ENCODE peak calls at places on chromosomes 7 and 10, in seven cellular contexts. One of them, this sample, is unnamed.
A peak's percentile ranks its signal among the peaks of the same experiment; 100 is the strongest.

GRCh38 chr7:90384433-90384832 is 18.8 kb upstream of the CLDN12 start:
- DNase-seq in RWPE2: no peak
- DNase-seq in prostate gland: no peak
- DNase-seq in Peyer's patch: no peak
- DNase-seq in tibial artery: no peak
- DNase-seq in mammary epithelial cell: peak; percentile 31
- DNase-seq in body of pancreas: no peak
- DNase-seq in this sample: no peak

GRCh38 chr10:122051609-122052385 is 62.8 kb downstream of the TACC2 start:
- DNase-seq in RWPE2: no peak
- DNase-seq in prostate gland: peak; percentile 67
- DNase-seq in Peyer's patch: peak; percentile 72
- DNase-seq in tibial artery: peak; percentile 83
- DNase-seq in mammary epithelial cell: peak; percentile 73
- DNase-seq in body of pancreas: peak; percentile 73
- DNase-seq in this sample: no peak

GRCh38 chr7:129560831-129561230 is 50.7 kb upstream of the NRF1 start:
- DNase-seq in RWPE2: no peak
- DNase-seq in prostate gland: no peak
- DNase-seq in Peyer's patch: no peak
- DNase-seq in tibial artery: no peak
- DNase-seq in mammary epithelial cell: no peak
- DNase-seq in body of pancreas: no peak
- DNase-seq in this sample: no peak

GRCh38 chr7:1021366-1021765 is 23.0 kb upstream of the GPR146 start:
- DNase-seq in RWPE2: no peak
- DNase-seq in prostate gland: no peak
- DNase-seq in Peyer's patch: no peak
- DNase-seq in tibial artery: no peak
- DNase-seq in mammary epithelial cell: no peak
- DNase-seq in body of pancreas: no peak
- DNase-seq in this sample: no peak

GRCh38 chr7:142796501-142797341 is 26.0 kb downstream of the PRSS2 start:
- DNase-seq in RWPE2: no peak
- DNase-seq in prostate gland: no peak
- DNase-seq in Peyer's patch: no peak
- DNase-seq in tibial artery: no peak
- DNase-seq in mammary epithelial cell: no peak
- DNase-seq in body of pancreas: no peak
- DNase-seq in this sample: peak; percentile 58

GRCh38 chr7:99631311-99632109 is 14.8 kb downstream of the ZSCAN25 start:
- DNase-seq in RWPE2: no peak
- DNase-seq in prostate gland: peak; percentile 50
- DNase-seq in Peyer's patch: no peak
- DNase-seq in tibial artery: no peak
- DNase-seq in mammary epithelial cell: peak; percentile 79
- DNase-seq in body of pancreas: peak; percentile 59
- DNase-seq in this sample: peak; percentile 9

GRCh38 chr7:27096756-27097514 is 1.1 kb upstream of the HOXA1 start:
- DNase-seq in RWPE2: no peak
- DNase-seq in prostate gland: no peak
- DNase-seq in Peyer's patch: no peak
- DNase-seq in tibial artery: no peak
- DNase-seq in mammary epithelial cell: peak; percentile 57
- DNase-seq in body of pancreas: no peak
- DNase-seq in this sample: peak; percentile 12

GRCh38 chr10:75612904-75613684 is 181.7 kb downstream of the LRMDA start:
- DNase-seq in RWPE2: no peak
- DNase-seq in prostate gland: no peak
- DNase-seq in Peyer's patch: no peak
- DNase-seq in tibial artery: no peak
- DNase-seq in mammary epithelial cell: no peak
- DNase-seq in body of pancreas: no peak
- DNase-seq in this sample: no peak

GRCh38 chr7:149238051-149238450 is 1.4 kb upstream of the ZNF212 start:
- DNase-seq in RWPE2: no peak
- DNase-seq in prostate gland: no peak
- DNase-seq in Peyer's patch: no peak
- DNase-seq in tibial artery: no peak
- DNase-seq in mammary epithelial cell: peak; percentile 65
- DNase-seq in body of pancreas: no peak
- DNase-seq in this sample: no peak

GRCh38 chr7:139304517-139304916 is 36.6 kb upstream of the FMC1 start:
- DNase-seq in RWPE2: no peak
- DNase-seq in prostate gland: no peak
- DNase-seq in Peyer's patch: no peak
- DNase-seq in tibial artery: no peak
- DNase-seq in mammary epithelial cell: no peak
- DNase-seq in body of pancreas: no peak
- DNase-seq in this sample: no peak

GRCh38 chr10:120077707-120078492 is 185.4 kb downstream of the SEC23IP start:
- DNase-seq in RWPE2: no peak
- DNase-seq in prostate gland: no peak
- DNase-seq in Peyer's patch: no peak
- DNase-seq in tibial artery: no peak
- DNase-seq in mammary epithelial cell: peak; percentile 12
- DNase-seq in body of pancreas: no peak
- DNase-seq in this sample: no peak

GRCh38 chr10:79392020-79392398 is 44.7 kb downstream of the PPIF start:
- DNase-seq in RWPE2: no peak
- DNase-seq in prostate gland: no peak
- DNase-seq in Peyer's patch: no peak
- DNase-seq in tibial artery: peak; percentile 60
- DNase-seq in mammary epithelial cell: no peak
- DNase-seq in body of pancreas: peak; percentile 6
- DNase-seq in this sample: no peak

GRCh38 chr10:24920907-24921881 is 31.2 kb downstream of the PRTFDC1 start:
- DNase-seq in RWPE2: no peak
- DNase-seq in prostate gland: no peak
- DNase-seq in Peyer's patch: peak; percentile 62
- DNase-seq in tibial artery: peak; percentile 77
- DNase-seq in mammary epithelial cell: peak; percentile 86
- DNase-seq in body of pancreas: peak; percentile 16
- DNase-seq in this sample: no peak

GRCh38 chr7:33444501-33444900 is 315.1 kb downstream of the BBS9 start:
- DNase-seq in RWPE2: no peak
- DNase-seq in prostate gland: no peak
- DNase-seq in Peyer's patch: no peak
- DNase-seq in tibial artery: no peak
- DNase-seq in mammary epithelial cell: no peak
- DNase-seq in body of pancreas: peak; percentile 17
- DNase-seq in this sample: no peak

GRCh38 chr7:159107052-159107892 is 37.4 kb downstream of the VIPR2 start:
- DNase-seq in RWPE2: peak; percentile 19
- DNase-seq in prostate gland: no peak
- DNase-seq in Peyer's patch: no peak
- DNase-seq in tibial artery: peak; percentile 53
- DNase-seq in mammary epithelial cell: no peak
- DNase-seq in body of pancreas: no peak
- DNase-seq in this sample: no peak

GRCh38 chr7:101159696-101160674 is 5.4 kb downstream of the VGF start:
- DNase-seq in RWPE2: no peak
- DNase-seq in prostate gland: no peak
- DNase-seq in Peyer's patch: no peak
- DNase-seq in tibial artery: no peak
- DNase-seq in mammary epithelial cell: peak; percentile 40
- DNase-seq in body of pancreas: no peak
- DNase-seq in this sample: no peak

GRCh38 chr7:16650266-16650665 is 4.3 kb downstream of the BZW2 start:
- DNase-seq in RWPE2: no peak
- DNase-seq in prostate gland: no peak
- DNase-seq in Peyer's patch: no peak
- DNase-seq in tibial artery: no peak
- DNase-seq in mammary epithelial cell: no peak
- DNase-seq in body of pancreas: no peak
- DNase-seq in this sample: no peak

GRCh38 chr10:109961181-109962001 is 38.1 kb upstream of the XPNPEP1 start:
- DNase-seq in RWPE2: no peak
- DNase-seq in prostate gland: no peak
- DNase-seq in Peyer's patch: no peak
- DNase-seq in tibial artery: no peak
- DNase-seq in mammary epithelial cell: peak; percentile 62
- DNase-seq in body of pancreas: no peak
- DNase-seq in this sample: no peak

DNA sequence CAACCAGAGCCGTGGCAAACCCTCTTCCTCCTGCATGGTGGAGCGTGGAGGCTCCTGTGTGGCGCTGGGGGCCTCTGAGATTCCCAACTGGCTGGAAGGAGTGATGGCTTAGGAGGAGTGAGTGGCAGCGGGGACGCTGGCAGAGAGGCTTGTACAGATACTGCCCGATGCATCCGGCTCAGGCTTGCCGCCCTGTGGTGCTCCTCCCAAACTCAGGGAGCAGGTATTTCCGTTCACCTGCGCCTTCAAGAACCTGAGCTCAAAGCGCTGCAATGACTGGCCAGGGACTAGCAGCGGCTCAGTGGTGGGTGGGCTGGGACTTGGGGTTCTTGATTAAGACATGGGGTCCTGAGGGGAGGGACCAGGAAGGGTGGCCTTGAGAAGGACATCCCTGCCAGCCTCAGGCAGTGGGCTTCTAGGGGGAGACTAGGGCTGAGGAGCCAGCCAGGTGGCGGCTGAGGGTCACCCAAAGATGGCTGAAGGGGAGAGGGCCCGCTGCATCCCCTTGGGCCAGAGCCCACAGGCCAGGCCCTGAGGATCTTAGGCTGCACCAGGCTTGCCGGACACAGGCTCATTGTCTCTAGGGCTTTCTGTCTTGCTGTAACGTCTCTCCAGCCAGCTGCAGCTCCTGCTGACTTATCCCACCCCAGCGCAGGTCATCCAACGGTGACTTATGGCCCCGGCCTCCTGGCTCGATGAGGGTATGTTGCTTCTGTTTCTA is 3.2 kb downstream of the ZNF775 start:
- DNase-seq in RWPE2: no peak
- DNase-seq in prostate gland: peak; percentile 60
- DNase-seq in Peyer's patch: no peak
- DNase-seq in tibial artery: no peak
- DNase-seq in mammary epithelial cell: no peak
- DNase-seq in body of pancreas: no peak
- DNase-seq in this sample: no peak
- H3K4me3 ChIP-seq in RWPE2: no peak overlapping the region
- H3K4me3 ChIP-seq in prostate gland: no peak overlapping the region
- H3K4me3 ChIP-seq in Peyer's patch: no peak overlapping the region
- H3K4me3 ChIP-seq in tibial artery: no peak overlapping the region
- H3K4me3 ChIP-seq in mammary epithelial cell: no peak overlapping the region
- H3K4me3 ChIP-seq in body of pancreas: no peak overlapping the region
- H3K4me3 ChIP-seq in this sample: peak overlapping the region; percentile 40

DNA sequence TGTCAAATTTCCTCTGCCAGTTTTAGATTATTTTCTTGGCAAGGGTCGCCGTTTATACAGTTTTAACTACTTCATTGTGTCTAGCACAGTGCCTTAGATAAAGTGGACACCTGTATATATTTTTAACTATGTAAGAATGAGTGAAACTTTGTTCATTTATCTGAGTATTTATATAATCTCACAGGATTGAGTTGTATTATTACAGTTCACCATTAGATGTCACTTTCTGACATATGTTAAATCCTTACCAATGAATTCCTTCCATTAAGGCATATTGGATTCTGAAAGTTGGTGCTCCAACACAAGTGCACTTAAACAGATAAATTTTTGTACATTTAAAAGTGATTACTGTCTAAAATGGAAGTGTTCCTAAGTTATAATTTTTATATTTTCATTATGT is 43.0 kb downstream of the ZMYND11 start:
- DNase-seq in RWPE2: no peak
- DNase-seq in prostate gland: no peak
- DNase-seq in Peyer's patch: no peak
- DNase-seq in tibial artery: no peak
- DNase-seq in mammary epithelial cell: peak; percentile 19
- DNase-seq in body of pancreas: no peak
- DNase-seq in this sample: peak; percentile 60
- TF ChIP-seq CTCF in RWPE2: peak; percentile 63
- TF ChIP-seq CTCF in prostate gland: peak; percentile 53
- TF ChIP-seq CTCF in Peyer's patch: peak; percentile 55
- TF ChIP-seq CTCF in tibial artery: peak; percentile 44
- TF ChIP-seq CTCF in mammary epithelial cell: peak; percentile 21
- TF ChIP-seq CTCF in body of pancreas: peak; percentile 45
- TF ChIP-seq CTCF in this sample: peak; percentile 79

DNA sequence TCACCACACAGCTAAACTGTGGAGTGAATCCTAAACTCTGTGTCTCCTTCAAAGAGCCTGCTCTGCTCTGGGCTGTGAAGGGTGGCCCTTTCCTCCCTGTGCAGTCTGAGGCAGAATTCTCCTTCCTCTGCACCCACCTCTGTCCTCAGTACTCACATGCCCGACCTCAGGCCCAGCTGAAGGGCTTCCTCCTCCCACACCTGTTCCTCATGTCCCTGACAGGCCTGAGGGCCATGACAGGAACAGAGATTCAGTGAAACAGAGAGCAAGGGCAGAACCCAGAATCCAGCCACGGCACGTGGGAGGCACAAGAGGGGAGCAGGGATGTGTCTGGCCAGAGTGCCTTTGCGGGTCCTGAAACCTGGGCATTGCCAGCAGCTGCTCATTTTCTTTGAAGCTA is 13.9 kb downstream of the CREB3L2 start:
- DNase-seq in RWPE2: no peak
- DNase-seq in prostate gland: no peak
- DNase-seq in Peyer's patch: peak; percentile 75
- DNase-seq in tibial artery: no peak
- DNase-seq in mammary epithelial cell: no peak
- DNase-seq in body of pancreas: no peak
- DNase-seq in this sample: peak; percentile 78
- H3K27ac ChIP-seq in RWPE2: no peak overlapping the region
- H3K27ac ChIP-seq in prostate gland: peak overlapping the region; percentile 10
- H3K27ac ChIP-seq in Peyer's patch: peak overlapping the region; percentile 71
- H3K27ac ChIP-seq in tibial artery: peak overlapping the region; percentile 86
- H3K27ac ChIP-seq in mammary epithelial cell: no peak overlapping the region
- H3K27ac ChIP-seq in body of pancreas: no peak overlapping the region
- H3K27ac ChIP-seq in this sample: peak overlapping the region; percentile 100

DNA sequence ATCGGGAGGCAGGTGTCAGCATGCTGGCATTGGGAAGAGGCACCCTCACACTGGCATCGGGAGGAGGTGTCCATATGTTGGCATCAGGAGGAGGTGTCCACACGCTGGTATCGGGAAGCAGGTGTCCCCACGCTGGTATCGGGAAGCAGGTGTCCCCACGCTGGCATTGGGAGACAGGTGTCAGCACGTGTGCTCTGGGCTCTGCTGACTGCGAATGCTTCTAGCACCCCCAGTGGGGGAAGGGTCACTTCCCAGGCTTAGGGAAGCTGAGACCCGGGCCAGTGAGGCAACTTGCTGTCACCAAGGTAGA is 92.5 kb upstream of the IKZF1 start:
- DNase-seq in RWPE2: no peak
- DNase-seq in prostate gland: no peak
- DNase-seq in Peyer's patch: no peak
- DNase-seq in tibial artery: no peak
- DNase-seq in mammary epithelial cell: no peak
- DNase-seq in body of pancreas: no peak
- DNase-seq in this sample: no peak
- H3K4me3 ChIP-seq in RWPE2: no peak overlapping the region
- H3K4me3 ChIP-seq in prostate gland: no peak overlapping the region
- H3K4me3 ChIP-seq in Peyer's patch: no peak overlapping the region
- H3K4me3 ChIP-seq in tibial artery: no peak overlapping the region
- H3K4me3 ChIP-seq in mammary epithelial cell: no peak overlapping the region
- H3K4me3 ChIP-seq in body of pancreas: no peak overlapping the region
- H3K4me3 ChIP-seq in this sample: no peak overlapping the region

GRCh38 chr10:101217450-101218281 is 11.6 kb downstream of the LBX1 start:
- DNase-seq in RWPE2: no peak
- DNase-seq in prostate gland: no peak
- DNase-seq in Peyer's patch: no peak
- DNase-seq in tibial artery: no peak
- DNase-seq in mammary epithelial cell: no peak
- DNase-seq in body of pancreas: peak; percentile 46
- DNase-seq in this sample: no peak
- TF ChIP-seq CTCF in RWPE2: peak; percentile 52
- TF ChIP-seq CTCF in prostate gland: no peak
- TF ChIP-seq CTCF in Peyer's patch: no peak
- TF ChIP-seq CTCF in tibial artery: no peak
- TF ChIP-seq CTCF in mammary epithelial cell: peak; percentile 24
- TF ChIP-seq CTCF in body of pancreas: peak; percentile 9
- TF ChIP-seq CTCF in this sample: no peak